ENCODE peak calls at places on chromosomes 7 and 10, in eight cellular contexts. H is activated naive CD4-positive, alpha-beta T cell; E is DMS79 treated with DMSO at 0.1 percent for 48 hours; I is iris pigment epithelial cell; X is neural crest cell; Z is Kasumi-1; K is NCI-H2171 treated with DMSO at 0.1 percent for 48 hours; F is breast epithelium. A is an unnamed sample.

GRCh38 chr10:47247190-47248059 is 52.6 kb upstream of the GDF10 start:
- DNase-seq in H (no peak), E (no peak), I (no peak), X (no peak), Z (no peak), K (no peak), F (no peak), A (peak)

GRCh38 chr7:80686576-80686975 is 48.1 kb downstream of the CD36 start:
- DNase-seq in H (no peak), E (no peak), I (peak), X (no peak), Z (no peak), K (no peak), F (no peak), A (no peak)

GRCh38 chr7:70178206-70178605 is 579.9 kb downstream of the AUTS2 start:
- DNase-seq in H (no peak), E (no peak), I (no peak), X (no peak), Z (no peak), K (no peak), F (no peak), A (no peak)

GRCh38 chr10:61592581-61592980 is 70.1 kb upstream of the CABCOCO1 start:
- DNase-seq in H (no peak), E (no peak), I (peak), X (no peak), Z (peak), K (peak), F (no peak), A (no peak)

GRCh38 chr10:128050937-128051336 is 75.3 kb downstream of the MKI67 start:
- DNase-seq in H (no peak), E (no peak), I (no peak), X (no peak), Z (peak), K (no peak), F (no peak), A (no peak)

GRCh38 chr10:104049497-104050250 is 36.0 kb downstream of the COL17A1 start:
- DNase-seq in H (no peak), E (no peak), I (peak), X (no peak), Z (no peak), K (no peak), F (no peak), A (no peak)

GRCh38 chr7:48426966-48427555 is 255.8 kb downstream of the ABCA13 start:
- DNase-seq in H (no peak), E (no peak), I (peak), X (no peak), Z (no peak), K (no peak), F (no peak), A (no peak)

GRCh38 chr7:102098986-102099385 is 187.7 kb upstream of the SH2B2 start:
- DNase-seq in H (no peak), E (no peak), I (no peak), X (no peak), Z (no peak), K (no peak), F (no peak), A (peak)

GRCh38 chr7:130179631-130180030 is 25.6 kb downstream of the TMEM209 start:
- DNase-seq in H (no peak), E (no peak), I (no peak), X (no peak), Z (no peak), K (no peak), F (no peak), A (no peak)

GRCh38 chr7:130814753-130815152 is 80.7 kb upstream of the KLF14 start:
- DNase-seq in H (no peak), E (no peak), I (peak), X (no peak), Z (peak), K (peak), F (no peak), A (no peak)

GRCh38 chr10:74103560-74104248 is 46.9 kb downstream of the AP3M1 start:
- DNase-seq in H (no peak), E (no peak), I (peak), X (no peak), Z (peak), K (no peak), F (no peak), A (no peak)

GRCh38 chr7:14023838-14024237 is 34.4 kb upstream of the ETV1 start:
- DNase-seq in H (no peak), E (no peak), I (peak), X (no peak), Z (no peak), K (no peak), F (no peak), A (no peak)

GRCh38 chr10:122637371-122637770 is 62.3 kb downstream of the C10orf120 start:
- DNase-seq in H (no peak), E (peak), I (no peak), X (no peak), Z (no peak), K (no peak), F (no peak), A (no peak)

GRCh38 chr7:73742753-73743641 is 4.4 kb upstream of the ABHD11 start:
- DNase-seq in H (no peak), E (peak), I (no peak), X (peak), Z (no peak), K (peak), F (peak), A (no peak)

GRCh38 chr10:24305551-24306506 is 96.9 kb downstream of the KIAA1217 start:
- DNase-seq in H (no peak), E (no peak), I (peak), X (no peak), Z (no peak), K (no peak), F (no peak), A (no peak)

GRCh38 chr10:121927361-121927840 is 430 bp downstream of the ATE1 start:
- DNase-seq in H (peak), E (no peak), I (peak), X (no peak), Z (peak), K (no peak), F (peak), A (no peak)

GRCh38 chr7:146090023-146090645 is 26.5 kb upstream of the CNTNAP2 start:
- DNase-seq in H (no peak), E (peak), I (peak), X (no peak), Z (peak), K (peak), F (no peak), A (no peak)

GRCh38 chr7:24024689-24025088 is 259.3 kb upstream of the NPY start:
- DNase-seq in H (no peak), E (no peak), I (no peak), X (peak), Z (no peak), K (peak), F (no peak), A (no peak)

GRCh38 chr7:122764020-122764419 is 61.3 kb upstream of the RNF148 start:
- DNase-seq in H (no peak), E (no peak), I (no peak), X (no peak), Z (no peak), K (no peak), F (no peak), A (no peak)

GRCh38 chr7:44062180-44062902 is 3.0 kb downstream of the PGAM2 start:
- DNase-seq in H (no peak), E (no peak), I (no peak), X (no peak), Z (no peak), K (no peak), F (no peak), A (no peak)

GRCh38 chr7:151497306-151497871 is 22.3 kb downstream of the RHEB start:
- DNase-seq in H (no peak), E (no peak), I (no peak), X (no peak), Z (no peak), K (no peak), F (no peak), A (no peak)

GRCh38 chr7:71361633-71362032 is 229.7 kb downstream of the GALNT17 start:
- DNase-seq in H (no peak), E (no peak), I (no peak), X (no peak), Z (no peak), K (no peak), F (no peak), A (no peak)

GRCh38 chr10:71837085-71837827 is 13.8 kb downstream of the PSAP start:
- DNase-seq in H (no peak), E (no peak), I (peak), X (no peak), Z (peak), K (peak), F (no peak), A (no peak)

GRCh38 chr7:119482671-119483070 is 790.3 kb upstream of the KCND2 start:
- DNase-seq in H (no peak), E (no peak), I (no peak), X (no peak), Z (peak), K (no peak), F (no peak), A (no peak)

A was measured in vagina.